ENCODE peak calls at places on chromosomes 16 and 17, in eight cellular contexts. One of them, this sample, is unnamed.

GRCh38 chr17:49106366-49107210 is 26.0 kb upstream of the B4GALNT2 start:
- DNase-seq in ovary: no peak
- DNase-seq in CMK: no peak
- DNase-seq in transverse colon: no peak
- DNase-seq in type B pancreatic cell: no peak
- DNase-seq in NCI-H510A: no peak
- DNase-seq in ascending aorta: no peak
- DNase-seq in NCI-H1436: no peak
- DNase-seq in this sample: no peak

GRCh38 chr17:67831268-67831667 is 6.0 kb downstream of the BPTF start:
- DNase-seq in ovary: no peak
- DNase-seq in CMK: no peak
- DNase-seq in transverse colon: no peak
- DNase-seq in type B pancreatic cell: peak; percentile 4
- DNase-seq in NCI-H510A: no peak
- DNase-seq in ascending aorta: no peak
- DNase-seq in NCI-H1436: no peak
- DNase-seq in this sample: no peak

GRCh38 chr16:18836702-18837101 is 35.4 kb upstream of the ARL6IP1 start:
- DNase-seq in ovary: no peak
- DNase-seq in CMK: no peak
- DNase-seq in transverse colon: no peak
- DNase-seq in type B pancreatic cell: no peak
- DNase-seq in NCI-H510A: no peak
- DNase-seq in ascending aorta: no peak
- DNase-seq in NCI-H1436: no peak
- DNase-seq in this sample: no peak

GRCh38 chr17:37220609-37220953 is 155.2 kb upstream of the C17orf78 start:
- DNase-seq in ovary: no peak
- DNase-seq in CMK: peak; percentile 4
- DNase-seq in transverse colon: peak; percentile 9
- DNase-seq in type B pancreatic cell: no peak
- DNase-seq in NCI-H510A: no peak
- DNase-seq in ascending aorta: no peak
- DNase-seq in NCI-H1436: peak; percentile 66
- DNase-seq in this sample: peak; percentile 7

GRCh38 chr16:50591800-50592771 is 43.9 kb downstream of the NKD1 start:
- DNase-seq in ovary: peak; percentile 80
- DNase-seq in CMK: no peak
- DNase-seq in transverse colon: peak; percentile 30
- DNase-seq in type B pancreatic cell: no peak
- DNase-seq in NCI-H510A: peak; percentile 68
- DNase-seq in ascending aorta: peak; percentile 94
- DNase-seq in NCI-H1436: peak; percentile 8
- DNase-seq in this sample: no peak

GRCh38 chr17:74032222-74032621 is 171.3 kb upstream of the RPL38 start:
- DNase-seq in ovary: no peak
- DNase-seq in CMK: no peak
- DNase-seq in transverse colon: no peak
- DNase-seq in type B pancreatic cell: no peak
- DNase-seq in NCI-H510A: no peak
- DNase-seq in ascending aorta: no peak
- DNase-seq in NCI-H1436: no peak
- DNase-seq in this sample: no peak

GRCh38 chr17:46135879-46136562 is 57.2 kb downstream of the KANSL1 start:
- DNase-seq in ovary: no peak
- DNase-seq in CMK: no peak
- DNase-seq in transverse colon: no peak
- DNase-seq in type B pancreatic cell: no peak
- DNase-seq in NCI-H510A: no peak
- DNase-seq in ascending aorta: no peak
- DNase-seq in NCI-H1436: no peak
- DNase-seq in this sample: no peak

GRCh38 chr16:56961851-56962281 is at the start of gene CETP:
- DNase-seq in ovary: no peak
- DNase-seq in CMK: no peak
- DNase-seq in transverse colon: no peak
- DNase-seq in type B pancreatic cell: no peak
- DNase-seq in NCI-H510A: no peak
- DNase-seq in ascending aorta: no peak
- DNase-seq in NCI-H1436: no peak
- DNase-seq in this sample: no peak

GRCh38 chr16:68300736-68301459 is 9.8 kb downstream of the SLC7A6OS start:
- DNase-seq in ovary: no peak
- DNase-seq in CMK: no peak
- DNase-seq in transverse colon: no peak
- DNase-seq in type B pancreatic cell: no peak
- DNase-seq in NCI-H510A: no peak
- DNase-seq in ascending aorta: no peak
- DNase-seq in NCI-H1436: no peak
- DNase-seq in this sample: no peak

GRCh38 chr17:28954886-28955285 is 3.6 kb upstream of the PHF12 start:
- DNase-seq in ovary: no peak
- DNase-seq in CMK: no peak
- DNase-seq in transverse colon: no peak
- DNase-seq in type B pancreatic cell: no peak
- DNase-seq in NCI-H510A: no peak
- DNase-seq in ascending aorta: no peak
- DNase-seq in NCI-H1436: no peak
- DNase-seq in this sample: no peak

GRCh38 chr16:57045694-57046381 is 46.5 kb upstream of the CPNE2 start:
- DNase-seq in ovary: peak; percentile 71
- DNase-seq in CMK: no peak
- DNase-seq in transverse colon: peak; percentile 57
- DNase-seq in type B pancreatic cell: no peak
- DNase-seq in NCI-H510A: no peak
- DNase-seq in ascending aorta: peak; percentile 87
- DNase-seq in NCI-H1436: no peak
- DNase-seq in this sample: no peak

GRCh38 chr17:50883850-50884291 is 17.7 kb upstream of the TOB1 start:
- DNase-seq in ovary: no peak
- DNase-seq in CMK: no peak
- DNase-seq in transverse colon: peak; percentile 47
- DNase-seq in type B pancreatic cell: no peak
- DNase-seq in NCI-H510A: no peak
- DNase-seq in ascending aorta: peak; percentile 59
- DNase-seq in NCI-H1436: no peak
- DNase-seq in this sample: no peak

GRCh38 chr16:23967018-23967417 is 131.2 kb downstream of the PRKCB start:
- DNase-seq in ovary: peak; percentile 55
- DNase-seq in CMK: peak; percentile 27
- DNase-seq in transverse colon: no peak
- DNase-seq in type B pancreatic cell: no peak
- DNase-seq in NCI-H510A: no peak
- DNase-seq in ascending aorta: no peak
- DNase-seq in NCI-H1436: no peak
- DNase-seq in this sample: peak; percentile 26

GRCh38 chr16:82585675-82586074 is 41.1 kb upstream of the CDH13 start:
- DNase-seq in ovary: no peak
- DNase-seq in CMK: no peak
- DNase-seq in transverse colon: no peak
- DNase-seq in type B pancreatic cell: no peak
- DNase-seq in NCI-H510A: no peak
- DNase-seq in ascending aorta: no peak
- DNase-seq in NCI-H1436: no peak
- DNase-seq in this sample: no peak

GRCh38 chr17:49748791-49749190 is 15.1 kb downstream of the FAM117A start:
- DNase-seq in ovary: no peak
- DNase-seq in CMK: no peak
- DNase-seq in transverse colon: peak; percentile 61
- DNase-seq in type B pancreatic cell: no peak
- DNase-seq in NCI-H510A: no peak
- DNase-seq in ascending aorta: no peak
- DNase-seq in NCI-H1436: no peak
- DNase-seq in this sample: peak; percentile 9

GRCh38 chr16:87457724-87458423 is 35.0 kb downstream of the ZCCHC14 start:
- DNase-seq in ovary: no peak
- DNase-seq in CMK: no peak
- DNase-seq in transverse colon: no peak
- DNase-seq in type B pancreatic cell: no peak
- DNase-seq in NCI-H510A: no peak
- DNase-seq in ascending aorta: no peak
- DNase-seq in NCI-H1436: no peak
- DNase-seq in this sample: no peak

GRCh38 chr17:76027159-76027839 is at the start of gene EVPL:
- DNase-seq in ovary: no peak
- DNase-seq in CMK: peak; percentile 41
- DNase-seq in transverse colon: peak; percentile 90
- DNase-seq in type B pancreatic cell: no peak
- DNase-seq in NCI-H510A: peak; percentile 70
- DNase-seq in ascending aorta: no peak
- DNase-seq in NCI-H1436: no peak
- DNase-seq in this sample: peak; percentile 34

GRCh38 chr16:89257757-89258465 is 40.4 kb downstream of the ZNF778 start:
- DNase-seq in ovary: no peak
- DNase-seq in CMK: no peak
- DNase-seq in transverse colon: no peak
- DNase-seq in type B pancreatic cell: no peak
- DNase-seq in NCI-H510A: no peak
- DNase-seq in ascending aorta: no peak
- DNase-seq in NCI-H1436: no peak
- DNase-seq in this sample: no peak

GRCh38 chr17:37327341-37328090 is 48.3 kb upstream of the C17orf78 start:
- DNase-seq in ovary: no peak
- DNase-seq in CMK: no peak
- DNase-seq in transverse colon: no peak
- DNase-seq in type B pancreatic cell: no peak
- DNase-seq in NCI-H510A: no peak
- DNase-seq in ascending aorta: no peak
- DNase-seq in NCI-H1436: no peak
- DNase-seq in this sample: no peak

GRCh38 chr16:75546293-75546692 is 9.8 kb downstream of the TMEM231 start:
- DNase-seq in ovary: no peak
- DNase-seq in CMK: no peak
- DNase-seq in transverse colon: no peak
- DNase-seq in type B pancreatic cell: no peak
- DNase-seq in NCI-H510A: no peak
- DNase-seq in ascending aorta: no peak
- DNase-seq in NCI-H1436: no peak
- DNase-seq in this sample: no peak

GRCh38 chr16:14286381-14287230 is 215.5 kb downstream of the MRTFB start:
- DNase-seq in ovary: peak; percentile 45
- DNase-seq in CMK: no peak
- DNase-seq in transverse colon: peak; percentile 22
- DNase-seq in type B pancreatic cell: peak; percentile 62
- DNase-seq in NCI-H510A: no peak
- DNase-seq in ascending aorta: no peak
- DNase-seq in NCI-H1436: no peak
- DNase-seq in this sample: no peak

GRCh38 chr16:88681709-88682451 is 4.4 kb downstream of the SNAI3 start:
- DNase-seq in ovary: no peak
- DNase-seq in CMK: no peak
- DNase-seq in transverse colon: peak; percentile 82
- DNase-seq in type B pancreatic cell: no peak
- DNase-seq in NCI-H510A: no peak
- DNase-seq in ascending aorta: peak; percentile 81
- DNase-seq in NCI-H1436: no peak
- DNase-seq in this sample: no peak

GRCh38 chr16:81717662-81718189 is 61.4 kb upstream of the PLCG2 start:
- DNase-seq in ovary: no peak
- DNase-seq in CMK: no peak
- DNase-seq in transverse colon: no peak
- DNase-seq in type B pancreatic cell: no peak
- DNase-seq in NCI-H510A: no peak
- DNase-seq in ascending aorta: no peak
- DNase-seq in NCI-H1436: no peak
- DNase-seq in this sample: no peak

GRCh38 chr17:47204722-47205418 is 4.3 kb upstream of the MYL4 start:
- DNase-seq in ovary: no peak
- DNase-seq in CMK: no peak
- DNase-seq in transverse colon: no peak
- DNase-seq in type B pancreatic cell: no peak
- DNase-seq in NCI-H510A: no peak
- DNase-seq in ascending aorta: no peak
- DNase-seq in NCI-H1436: no peak
- DNase-seq in this sample: peak; percentile 47

This sample was measured in DMS79.